ENCODE peak calls at places on chromosomes 6 and 20, in nine cellular contexts. One of them, this sample, is unnamed.

GRCh38 chr20:8807480-8808179 is 261.3 kb upstream of the PLCB4 start:
- DNase-seq in DMS153: no peak
- DNase-seq in pancreas: no peak
- DNase-seq in HTR-8/SVneo: no peak
- DNase-seq in AG20443: no peak
- DNase-seq in tibial nerve: no peak
- DNase-seq in HFFc6: no peak
- DNase-seq in effector memory CD8-positive, alpha-beta T cell: no peak
- DNase-seq in NCI-H748 treated with DMSO at 0.1 percent for 48 hours: no peak
- DNase-seq in this sample: no peak

GRCh38 chr20:3932277-3933073 is 43.3 kb downstream of the PANK2 start:
- DNase-seq in DMS153: no peak
- DNase-seq in pancreas: no peak
- DNase-seq in HTR-8/SVneo: no peak
- DNase-seq in AG20443: peak
- DNase-seq in tibial nerve: no peak
- DNase-seq in HFFc6: no peak
- DNase-seq in effector memory CD8-positive, alpha-beta T cell: no peak
- DNase-seq in NCI-H748 treated with DMSO at 0.1 percent for 48 hours: no peak
- DNase-seq in this sample: peak

GRCh38 chr20:61712632-61713031 is 353.0 kb downstream of the TAF4 start:
- DNase-seq in DMS153: no peak
- DNase-seq in pancreas: no peak
- DNase-seq in HTR-8/SVneo: no peak
- DNase-seq in AG20443: no peak
- DNase-seq in tibial nerve: no peak
- DNase-seq in HFFc6: no peak
- DNase-seq in effector memory CD8-positive, alpha-beta T cell: no peak
- DNase-seq in NCI-H748 treated with DMSO at 0.1 percent for 48 hours: no peak
- DNase-seq in this sample: no peak

GRCh38 chr6:82178084-82178758 is 69.3 kb downstream of the IBTK start:
- DNase-seq in DMS153: peak
- DNase-seq in pancreas: no peak
- DNase-seq in HTR-8/SVneo: peak
- DNase-seq in AG20443: peak
- DNase-seq in tibial nerve: no peak
- DNase-seq in HFFc6: peak
- DNase-seq in effector memory CD8-positive, alpha-beta T cell: no peak
- DNase-seq in NCI-H748 treated with DMSO at 0.1 percent for 48 hours: peak
- DNase-seq in this sample: peak

GRCh38 chr6:50850223-50850751 is 31.6 kb downstream of the TFAP2B start:
- DNase-seq in DMS153: peak
- DNase-seq in pancreas: peak
- DNase-seq in HTR-8/SVneo: no peak
- DNase-seq in AG20443: no peak
- DNase-seq in tibial nerve: no peak
- DNase-seq in HFFc6: no peak
- DNase-seq in effector memory CD8-positive, alpha-beta T cell: no peak
- DNase-seq in NCI-H748 treated with DMSO at 0.1 percent for 48 hours: peak
- DNase-seq in this sample: no peak

GRCh38 chr6:54291738-54292137 is 16.5 kb upstream of the TINAG start:
- DNase-seq in DMS153: no peak
- DNase-seq in pancreas: no peak
- DNase-seq in HTR-8/SVneo: no peak
- DNase-seq in AG20443: no peak
- DNase-seq in tibial nerve: no peak
- DNase-seq in HFFc6: peak
- DNase-seq in effector memory CD8-positive, alpha-beta T cell: no peak
- DNase-seq in NCI-H748 treated with DMSO at 0.1 percent for 48 hours: no peak
- DNase-seq in this sample: no peak

GRCh38 chr6:160692369-160692959 is 9.6 kb upstream of the PLG start:
- DNase-seq in DMS153: no peak
- DNase-seq in pancreas: no peak
- DNase-seq in HTR-8/SVneo: no peak
- DNase-seq in AG20443: no peak
- DNase-seq in tibial nerve: no peak
- DNase-seq in HFFc6: no peak
- DNase-seq in effector memory CD8-positive, alpha-beta T cell: no peak
- DNase-seq in NCI-H748 treated with DMSO at 0.1 percent for 48 hours: no peak
- DNase-seq in this sample: no peak

GRCh38 chr20:3505148-3505547 is 34.3 kb downstream of the ATRN start:
- DNase-seq in DMS153: no peak
- DNase-seq in pancreas: no peak
- DNase-seq in HTR-8/SVneo: no peak
- DNase-seq in AG20443: no peak
- DNase-seq in tibial nerve: no peak
- DNase-seq in HFFc6: no peak
- DNase-seq in effector memory CD8-positive, alpha-beta T cell: no peak
- DNase-seq in NCI-H748 treated with DMSO at 0.1 percent for 48 hours: no peak
- DNase-seq in this sample: no peak

GRCh38 chr6:148348335-148348734 is 5.7 kb downstream of the SASH1 start:
- DNase-seq in DMS153: no peak
- DNase-seq in pancreas: no peak
- DNase-seq in HTR-8/SVneo: no peak
- DNase-seq in AG20443: no peak
- DNase-seq in tibial nerve: no peak
- DNase-seq in HFFc6: no peak
- DNase-seq in effector memory CD8-positive, alpha-beta T cell: no peak
- DNase-seq in NCI-H748 treated with DMSO at 0.1 percent for 48 hours: no peak
- DNase-seq in this sample: no peak

GRCh38 chr6:41568202-41568584 is 22.0 kb downstream of the FOXP4 start:
- DNase-seq in DMS153: no peak
- DNase-seq in pancreas: no peak
- DNase-seq in HTR-8/SVneo: no peak
- DNase-seq in AG20443: no peak
- DNase-seq in tibial nerve: no peak
- DNase-seq in HFFc6: no peak
- DNase-seq in effector memory CD8-positive, alpha-beta T cell: no peak
- DNase-seq in NCI-H748 treated with DMSO at 0.1 percent for 48 hours: no peak
- DNase-seq in this sample: no peak

GRCh38 chr20:19937651-19938420 is 79.3 kb upstream of the NAA20 start:
- DNase-seq in DMS153: no peak
- DNase-seq in pancreas: no peak
- DNase-seq in HTR-8/SVneo: no peak
- DNase-seq in AG20443: no peak
- DNase-seq in tibial nerve: no peak
- DNase-seq in HFFc6: no peak
- DNase-seq in effector memory CD8-positive, alpha-beta T cell: no peak
- DNase-seq in NCI-H748 treated with DMSO at 0.1 percent for 48 hours: no peak
- DNase-seq in this sample: no peak

GRCh38 chr20:38167851-38168760 is 3.0 kb upstream of the TGM2 start:
- DNase-seq in DMS153: no peak
- DNase-seq in pancreas: no peak
- DNase-seq in HTR-8/SVneo: peak
- DNase-seq in AG20443: peak
- DNase-seq in tibial nerve: peak
- DNase-seq in HFFc6: peak
- DNase-seq in effector memory CD8-positive, alpha-beta T cell: no peak
- DNase-seq in NCI-H748 treated with DMSO at 0.1 percent for 48 hours: no peak
- DNase-seq in this sample: peak

GRCh38 chr20:50279988-50280850 is 89.6 kb downstream of the CEBPB start:
- DNase-seq in DMS153: no peak
- DNase-seq in pancreas: no peak
- DNase-seq in HTR-8/SVneo: no peak
- DNase-seq in AG20443: no peak
- DNase-seq in tibial nerve: no peak
- DNase-seq in HFFc6: no peak
- DNase-seq in effector memory CD8-positive, alpha-beta T cell: no peak
- DNase-seq in NCI-H748 treated with DMSO at 0.1 percent for 48 hours: no peak
- DNase-seq in this sample: no peak

GRCh38 chr20:34210271-34210670 is 31.0 kb upstream of the ASIP start:
- DNase-seq in DMS153: no peak
- DNase-seq in pancreas: no peak
- DNase-seq in HTR-8/SVneo: no peak
- DNase-seq in AG20443: no peak
- DNase-seq in tibial nerve: no peak
- DNase-seq in HFFc6: no peak
- DNase-seq in effector memory CD8-positive, alpha-beta T cell: no peak
- DNase-seq in NCI-H748 treated with DMSO at 0.1 percent for 48 hours: no peak
- DNase-seq in this sample: no peak

GRCh38 chr6:24788031-24788665 is 10.6 kb downstream of the ARMH2 start:
- DNase-seq in DMS153: no peak
- DNase-seq in pancreas: no peak
- DNase-seq in HTR-8/SVneo: no peak
- DNase-seq in AG20443: no peak
- DNase-seq in tibial nerve: no peak
- DNase-seq in HFFc6: peak
- DNase-seq in effector memory CD8-positive, alpha-beta T cell: no peak
- DNase-seq in NCI-H748 treated with DMSO at 0.1 percent for 48 hours: no peak
- DNase-seq in this sample: no peak

GRCh38 chr20:8227293-8227692 is 95.2 kb downstream of the PLCB1 start:
- DNase-seq in DMS153: no peak
- DNase-seq in pancreas: no peak
- DNase-seq in HTR-8/SVneo: no peak
- DNase-seq in AG20443: no peak
- DNase-seq in tibial nerve: no peak
- DNase-seq in HFFc6: no peak
- DNase-seq in effector memory CD8-positive, alpha-beta T cell: no peak
- DNase-seq in NCI-H748 treated with DMSO at 0.1 percent for 48 hours: no peak
- DNase-seq in this sample: no peak

GRCh38 chr6:22401206-22401605 is 104.4 kb upstream of the PRL start:
- DNase-seq in DMS153: no peak
- DNase-seq in pancreas: no peak
- DNase-seq in HTR-8/SVneo: no peak
- DNase-seq in AG20443: peak
- DNase-seq in tibial nerve: no peak
- DNase-seq in HFFc6: no peak
- DNase-seq in effector memory CD8-positive, alpha-beta T cell: no peak
- DNase-seq in NCI-H748 treated with DMSO at 0.1 percent for 48 hours: no peak
- DNase-seq in this sample: no peak

GRCh38 chr6:138527376-138528092 is 28.2 kb upstream of the NHSL1 start:
- DNase-seq in DMS153: no peak
- DNase-seq in pancreas: no peak
- DNase-seq in HTR-8/SVneo: no peak
- DNase-seq in AG20443: no peak
- DNase-seq in tibial nerve: no peak
- DNase-seq in HFFc6: no peak
- DNase-seq in effector memory CD8-positive, alpha-beta T cell: no peak
- DNase-seq in NCI-H748 treated with DMSO at 0.1 percent for 48 hours: no peak
- DNase-seq in this sample: no peak

GRCh38 chr6:20575125-20575524 is 40.9 kb downstream of the CDKAL1 start:
- DNase-seq in DMS153: peak
- DNase-seq in pancreas: peak
- DNase-seq in HTR-8/SVneo: no peak
- DNase-seq in AG20443: no peak
- DNase-seq in tibial nerve: no peak
- DNase-seq in HFFc6: no peak
- DNase-seq in effector memory CD8-positive, alpha-beta T cell: no peak
- DNase-seq in NCI-H748 treated with DMSO at 0.1 percent for 48 hours: peak
- DNase-seq in this sample: no peak

GRCh38 chr6:98945311-98946005 is 2.3 kb downstream of the FBXL4 start:
- DNase-seq in DMS153: peak
- DNase-seq in pancreas: no peak
- DNase-seq in HTR-8/SVneo: no peak
- DNase-seq in AG20443: no peak
- DNase-seq in tibial nerve: no peak
- DNase-seq in HFFc6: no peak
- DNase-seq in effector memory CD8-positive, alpha-beta T cell: no peak
- DNase-seq in NCI-H748 treated with DMSO at 0.1 percent for 48 hours: no peak
- DNase-seq in this sample: no peak

GRCh38 chr6:143264291-143264834 is 186.1 kb downstream of the ADAT2 start:
- DNase-seq in DMS153: no peak
- DNase-seq in pancreas: no peak
- DNase-seq in HTR-8/SVneo: no peak
- DNase-seq in AG20443: no peak
- DNase-seq in tibial nerve: no peak
- DNase-seq in HFFc6: no peak
- DNase-seq in effector memory CD8-positive, alpha-beta T cell: no peak
- DNase-seq in NCI-H748 treated with DMSO at 0.1 percent for 48 hours: no peak
- DNase-seq in this sample: no peak

GRCh38 chr6:98984102-98984501 is 36.4 kb upstream of the FBXL4 start:
- DNase-seq in DMS153: no peak
- DNase-seq in pancreas: no peak
- DNase-seq in HTR-8/SVneo: no peak
- DNase-seq in AG20443: no peak
- DNase-seq in tibial nerve: no peak
- DNase-seq in HFFc6: no peak
- DNase-seq in effector memory CD8-positive, alpha-beta T cell: no peak
- DNase-seq in NCI-H748 treated with DMSO at 0.1 percent for 48 hours: no peak
- DNase-seq in this sample: no peak

GRCh38 chr6:3376888-3377535 is 79.8 kb downstream of the SLC22A23 start:
- DNase-seq in DMS153: no peak
- DNase-seq in pancreas: no peak
- DNase-seq in HTR-8/SVneo: no peak
- DNase-seq in AG20443: no peak
- DNase-seq in tibial nerve: no peak
- DNase-seq in HFFc6: no peak
- DNase-seq in effector memory CD8-positive, alpha-beta T cell: no peak
- DNase-seq in NCI-H748 treated with DMSO at 0.1 percent for 48 hours: no peak
- DNase-seq in this sample: no peak

GRCh38 chr20:41418031-41418430 is 51.4 kb upstream of the EMILIN3 start:
- DNase-seq in DMS153: no peak
- DNase-seq in pancreas: no peak
- DNase-seq in HTR-8/SVneo: no peak
- DNase-seq in AG20443: no peak
- DNase-seq in tibial nerve: no peak
- DNase-seq in HFFc6: no peak
- DNase-seq in effector memory CD8-positive, alpha-beta T cell: no peak
- DNase-seq in NCI-H748 treated with DMSO at 0.1 percent for 48 hours: no peak
- DNase-seq in this sample: no peak

This sample was measured in LoVo.